ENCODE peak calls at places on chromosomes 12 and 14, in eight cellular contexts. K, D, B, G, J, I, F and R are unnamed samples. For H3K4me1, the result is how much of the 10 kb centered on the place peaks cover.

GRCh38 chr12:45490232-45490881 is 239.1 kb upstream of the ARID2 start:
- DNase-seq in D (no peak), G (peak), I (no peak), J (no peak), F (no peak), B (no peak), K (no peak), R (no peak)

GRCh38 chr14:36661506-36662257 is at the start of gene PAX9:
- DNase-seq in D (peak), I (peak), B (peak), F (peak), J (peak), G (peak), K (peak), R (peak)

GRCh38 chr12:106780010-106780625 is 5.6 kb downstream of the RIC8B start:
- DNase-seq in K (peak), D (no peak), I (no peak), B (no peak), F (peak), G (peak), J (no peak), R (no peak)

GRCh38 chr12:29148065-29148957 is 767 bp upstream of the FAR2 start:
- DNase-seq in J (no peak), D (no peak), F (peak), I (no peak), G (peak), B (no peak), K (peak), R (peak)

GRCh38 chr14:50417853-50418252 is 21.2 kb upstream of the CDKL1 start:
- DNase-seq in D (no peak), K (peak), F (no peak), B (no peak), I (no peak), J (no peak), G (no peak), R (no peak)

GRCh38 chr12:122609696-122610095 is 82.6 kb downstream of the KNTC1 start:
- DNase-seq in K (no peak), I (no peak), D (no peak), G (no peak), J (no peak), B (no peak), F (no peak), R (no peak)

GRCh38 chr12:129973236-129973961 is 69.6 kb upstream of the TMEM132D start:
- DNase-seq in F (no peak), B (no peak), D (no peak), K (no peak), G (no peak), J (no peak), I (no peak), R (no peak)

GRCh38 chr14:105418269-105419054 is 1.2 kb upstream of the MTA1 start:
- DNase-seq in D (no peak), G (no peak), K (no peak), F (no peak), J (no peak), I (no peak), B (no peak), R (no peak)

GRCh38 chr14:64060648-64061096 is 207.9 kb downstream of the SYNE2 start:
- DNase-seq in G (peak), B (peak), J (peak), I (peak), K (peak), F (no peak), D (peak), R (peak)

DNA sequence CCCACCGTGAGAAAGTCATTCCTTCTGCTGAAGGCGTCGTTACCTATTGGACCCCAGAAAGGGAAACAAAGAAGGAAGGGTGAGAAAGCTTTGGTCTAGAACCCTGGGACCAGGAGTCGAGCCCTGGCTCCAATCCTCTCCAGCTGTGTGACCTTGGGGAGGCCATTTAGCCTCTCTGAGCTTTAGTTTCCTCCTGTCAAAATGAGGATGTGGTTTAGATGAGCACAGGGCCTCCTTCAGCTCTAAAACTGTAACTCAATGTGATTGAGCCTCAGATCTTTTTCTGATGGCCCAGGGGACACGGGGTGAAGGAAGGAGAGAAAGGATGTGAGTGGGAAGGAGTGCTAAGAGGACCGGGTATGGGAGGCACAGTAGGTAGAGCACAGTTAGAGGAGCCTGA is 7.7 kb downstream of the JDP2 start:
- DNase-seq in F (no peak), I (no peak), B (peak), K (no peak), D (no peak), J (no peak), G (no peak), R (no peak)
- H3K4me1 ChIP-seq in F (under half), I (under half), B (half or more), K (under half), D (under half), J (under half), G (under half), R (under half)

GRCh38 chr12:132505105-132505851 is 15.3 kb downstream of the FBRSL1 start:
- DNase-seq in J (no peak), K (no peak), G (no peak), F (no peak), D (no peak), I (no peak), B (no peak), R (no peak)
- TF ChIP-seq EZH2phosphoT487 in J (no peak), K (no peak), G (no peak), F (no peak), D (no peak), I (no peak), B (no peak), R (no peak)

GRCh38 chr14:102603293-102603907 is 11.0 kb downstream of the RCOR1 start:
- DNase-seq in B (no peak), K (no peak), I (no peak), D (no peak), G (no peak), F (no peak), J (no peak), R (no peak)
- H3K4me1 ChIP-seq in B (half or more), K (under half), I (under half), D (under half), G (under half), F (under half), J (under half), R (under half)

DNA sequence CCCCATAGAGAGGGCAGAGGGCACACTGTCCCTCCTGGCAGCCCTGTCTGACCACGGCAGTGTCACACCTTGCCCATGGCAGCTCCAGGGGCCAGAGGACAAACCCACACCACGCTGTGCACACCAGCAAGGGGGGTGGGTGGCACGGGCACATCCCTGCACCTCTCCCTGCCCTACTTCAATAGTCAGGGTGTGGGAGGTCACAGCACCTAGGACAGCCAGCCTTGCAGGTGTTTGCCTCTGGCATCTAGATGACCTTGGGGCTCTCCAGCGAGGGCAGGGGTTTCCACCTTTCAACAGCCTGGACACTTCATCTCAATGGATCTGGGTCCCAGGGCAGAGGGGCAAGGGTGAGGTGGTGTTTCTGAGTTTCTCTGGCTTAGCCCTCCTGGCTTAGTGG is 69.2 kb downstream of the LGMN start:
- DNase-seq in I (no peak), B (no peak), J (no peak), G (no peak), F (no peak), D (no peak), K (no peak), R (no peak)
- TF ChIP-seq EZH2phosphoT487 in I (no peak), B (no peak), J (no peak), G (no peak), F (no peak), D (no peak), K (no peak), R (no peak)

GRCh38 chr12:109720152-109720855 is 6.7 kb downstream of the FAM222A start:
- DNase-seq in K (no peak), I (no peak), D (no peak), B (no peak), F (no peak), J (no peak), G (no peak), R (peak)

GRCh38 chr12:109719123-109720022 is 5.7 kb downstream of the FAM222A start:
- DNase-seq in F (no peak), I (peak), G (peak), K (no peak), D (no peak), B (no peak), J (no peak), R (peak)

GRCh38 chr12:109721276-109721675 is 7.7 kb downstream of the FAM222A start:
- DNase-seq in G (no peak), J (no peak), F (no peak), I (no peak), K (no peak), B (no peak), D (no peak), R (no peak)

GRCh38 chr12:109722022-109722752 is 8.6 kb downstream of the FAM222A start:
- DNase-seq in F (no peak), D (no peak), J (no peak), G (no peak), B (no peak), K (no peak), I (no peak), R (no peak)

DNA sequence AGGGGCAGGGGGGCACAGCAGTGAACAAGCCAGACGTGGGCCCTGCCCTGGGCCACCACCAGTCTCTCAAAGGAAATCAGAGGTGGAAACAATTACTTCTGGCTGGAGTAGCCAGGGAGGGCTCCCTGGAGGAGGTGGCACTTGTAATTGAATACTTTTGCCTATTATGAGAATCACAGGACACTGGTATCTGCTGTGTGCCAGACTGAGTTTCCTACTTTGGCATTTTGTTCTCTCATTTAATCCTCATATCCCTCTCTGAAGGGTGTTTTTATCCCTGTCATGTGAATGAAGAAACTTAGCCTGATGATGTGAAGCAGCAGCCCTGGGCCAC is 7.2 kb downstream of the FAM222A start:
- DNase-seq in F (no peak), B (no peak), G (no peak), D (no peak), J (no peak), I (no peak), K (no peak), R (no peak)
- H3K4me1 ChIP-seq in F (under half), B (under half), G (under half), D (under half), J (under half), I (under half), K (under half), R (half or more)

GRCh38 chr14:21300892-21301291 is 21.0 kb downstream of the RPGRIP1 start:
- DNase-seq in I (peak), F (peak), K (peak), B (peak), J (no peak), D (no peak), G (no peak), R (peak)
- TF ChIP-seq EZH2phosphoT487 in I (no peak), F (no peak), K (no peak), B (no peak), J (no peak), D (no peak), G (no peak), R (no peak)

GRCh38 chr12:27573972-27574371 is 50.0 kb downstream of the PPFIBP1 start:
- DNase-seq in I (no peak), J (no peak), G (peak), F (no peak), D (peak), B (no peak), K (peak), R (no peak)

GRCh38 chr12:27576667-27577347 is 52.8 kb downstream of the PPFIBP1 start:
- DNase-seq in D (no peak), I (no peak), J (no peak), K (no peak), G (no peak), F (no peak), B (no peak), R (no peak)

GRCh38 chr12:27575780-27576154 is 51.8 kb downstream of the PPFIBP1 start:
- DNase-seq in G (peak), K (no peak), F (no peak), D (no peak), J (no peak), B (no peak), I (no peak), R (no peak)

GRCh38 chr12:27577688-27578087 is 53.7 kb downstream of the PPFIBP1 start:
- DNase-seq in I (no peak), F (no peak), B (no peak), D (no peak), G (peak), K (no peak), J (no peak), R (no peak)

GRCh38 chr12:27575099-27575779 is 51.2 kb downstream of the PPFIBP1 start:
- DNase-seq in I (no peak), F (no peak), K (no peak), G (peak), B (no peak), J (no peak), D (no peak), R (no peak)
- H3K4me1 ChIP-seq in I (under half), F (under half), K (half or more), G (half or more), B (under half), J (under half), D (under half), R (under half)